ENCODE peak calls at places on chromosomes 16 and 17, in ten cellular contexts. One of them, this sample, is unnamed.

GRCh38 chr16:48117217-48118105 is 38.3 kb downstream of the ABCC12 start:
- DNase-seq in activated T-helper 1 cell treated with Interleukin-2 at 50 U/mL for 16 hours: peak
- DNase-seq in C1 segment of cervical spinal cord: no peak
- DNase-seq in tibial artery: no peak
- DNase-seq in heart right ventricle: peak
- DNase-seq in caudate nucleus: no peak
- DNase-seq in prostate gland: no peak
- DNase-seq in T-helper 1 cell: peak
- DNase-seq in NCI-H1092: peak
- DNase-seq in choroid plexus epithelial cell: peak
- DNase-seq in this sample: peak

GRCh38 chr17:28726396-28726911 is 421 bp upstream of the TLCD1 start:
- DNase-seq in activated T-helper 1 cell treated with Interleukin-2 at 50 U/mL for 16 hours: peak
- DNase-seq in prostate gland: peak
- DNase-seq in caudate nucleus: peak
- DNase-seq in T-helper 1 cell: peak
- DNase-seq in NCI-H1092: peak
- DNase-seq in tibial artery: peak
- DNase-seq in C1 segment of cervical spinal cord: peak
- DNase-seq in heart right ventricle: peak
- DNase-seq in choroid plexus epithelial cell: peak
- DNase-seq in this sample: peak

GRCh38 chr16:52497067-52497816 is 49.7 kb downstream of the TOX3 start:
- DNase-seq in caudate nucleus: no peak
- DNase-seq in heart right ventricle: no peak
- DNase-seq in T-helper 1 cell: no peak
- DNase-seq in activated T-helper 1 cell treated with Interleukin-2 at 50 U/mL for 16 hours: no peak
- DNase-seq in tibial artery: no peak
- DNase-seq in prostate gland: no peak
- DNase-seq in NCI-H1092: peak
- DNase-seq in C1 segment of cervical spinal cord: no peak
- DNase-seq in choroid plexus epithelial cell: peak
- DNase-seq in this sample: no peak

GRCh38 chr17:40542562-40543411 is 22.5 kb downstream of the CCR7 start:
- DNase-seq in activated T-helper 1 cell treated with Interleukin-2 at 50 U/mL for 16 hours: no peak
- DNase-seq in tibial artery: peak
- DNase-seq in NCI-H1092: no peak
- DNase-seq in choroid plexus epithelial cell: peak
- DNase-seq in C1 segment of cervical spinal cord: no peak
- DNase-seq in T-helper 1 cell: peak
- DNase-seq in heart right ventricle: peak
- DNase-seq in prostate gland: no peak
- DNase-seq in caudate nucleus: peak
- DNase-seq in this sample: no peak

GRCh38 chr17:60142872-60143499 is 6.8 kb upstream of the CA4 start:
- DNase-seq in choroid plexus epithelial cell: peak
- DNase-seq in activated T-helper 1 cell treated with Interleukin-2 at 50 U/mL for 16 hours: peak
- DNase-seq in prostate gland: peak
- DNase-seq in caudate nucleus: peak
- DNase-seq in T-helper 1 cell: peak
- DNase-seq in C1 segment of cervical spinal cord: peak
- DNase-seq in tibial artery: peak
- DNase-seq in heart right ventricle: peak
- DNase-seq in NCI-H1092: peak
- DNase-seq in this sample: peak

GRCh38 chr17:76130473-76130872 is 10.6 kb downstream of the FOXJ1 start:
- DNase-seq in tibial artery: no peak
- DNase-seq in activated T-helper 1 cell treated with Interleukin-2 at 50 U/mL for 16 hours: no peak
- DNase-seq in heart right ventricle: no peak
- DNase-seq in choroid plexus epithelial cell: no peak
- DNase-seq in NCI-H1092: no peak
- DNase-seq in T-helper 1 cell: no peak
- DNase-seq in C1 segment of cervical spinal cord: no peak
- DNase-seq in prostate gland: no peak
- DNase-seq in caudate nucleus: no peak
- DNase-seq in this sample: no peak

GRCh38 chr17:68909066-68909465 is 46.1 kb downstream of the ABCA8 start:
- DNase-seq in NCI-H1092: no peak
- DNase-seq in activated T-helper 1 cell treated with Interleukin-2 at 50 U/mL for 16 hours: no peak
- DNase-seq in tibial artery: peak
- DNase-seq in choroid plexus epithelial cell: peak
- DNase-seq in prostate gland: peak
- DNase-seq in caudate nucleus: peak
- DNase-seq in C1 segment of cervical spinal cord: no peak
- DNase-seq in heart right ventricle: peak
- DNase-seq in T-helper 1 cell: no peak
- DNase-seq in this sample: peak

GRCh38 chr17:78573955-78574354 is 3.2 kb downstream of the DNAH17 start:
- DNase-seq in choroid plexus epithelial cell: no peak
- DNase-seq in heart right ventricle: no peak
- DNase-seq in caudate nucleus: no peak
- DNase-seq in tibial artery: no peak
- DNase-seq in prostate gland: no peak
- DNase-seq in NCI-H1092: peak
- DNase-seq in C1 segment of cervical spinal cord: no peak
- DNase-seq in T-helper 1 cell: no peak
- DNase-seq in activated T-helper 1 cell treated with Interleukin-2 at 50 U/mL for 16 hours: no peak
- DNase-seq in this sample: no peak

GRCh38 chr16:11312718-11313492 is 31.8 kb upstream of the PRM1 start:
- DNase-seq in NCI-H1092: no peak
- DNase-seq in prostate gland: no peak
- DNase-seq in activated T-helper 1 cell treated with Interleukin-2 at 50 U/mL for 16 hours: no peak
- DNase-seq in tibial artery: no peak
- DNase-seq in C1 segment of cervical spinal cord: no peak
- DNase-seq in heart right ventricle: no peak
- DNase-seq in caudate nucleus: no peak
- DNase-seq in T-helper 1 cell: no peak
- DNase-seq in choroid plexus epithelial cell: peak
- DNase-seq in this sample: peak

GRCh38 chr16:20849587-20850390 is 43.5 kb downstream of the REXO5 start:
- DNase-seq in tibial artery: peak
- DNase-seq in NCI-H1092: peak
- DNase-seq in C1 segment of cervical spinal cord: peak
- DNase-seq in heart right ventricle: peak
- DNase-seq in T-helper 1 cell: peak
- DNase-seq in prostate gland: peak
- DNase-seq in activated T-helper 1 cell treated with Interleukin-2 at 50 U/mL for 16 hours: peak
- DNase-seq in choroid plexus epithelial cell: peak
- DNase-seq in caudate nucleus: peak
- DNase-seq in this sample: peak

GRCh38 chr17:29918922-29919856 is 10.8 kb downstream of the SSH2 start:
- DNase-seq in C1 segment of cervical spinal cord: no peak
- DNase-seq in heart right ventricle: no peak
- DNase-seq in NCI-H1092: no peak
- DNase-seq in choroid plexus epithelial cell: peak
- DNase-seq in caudate nucleus: no peak
- DNase-seq in activated T-helper 1 cell treated with Interleukin-2 at 50 U/mL for 16 hours: no peak
- DNase-seq in prostate gland: no peak
- DNase-seq in T-helper 1 cell: no peak
- DNase-seq in tibial artery: no peak
- DNase-seq in this sample: peak

GRCh38 chr17:64146418-64147109 is 16.6 kb upstream of the ERN1 start:
- DNase-seq in activated T-helper 1 cell treated with Interleukin-2 at 50 U/mL for 16 hours: peak
- DNase-seq in C1 segment of cervical spinal cord: peak
- DNase-seq in prostate gland: peak
- DNase-seq in NCI-H1092: peak
- DNase-seq in tibial artery: peak
- DNase-seq in heart right ventricle: peak
- DNase-seq in choroid plexus epithelial cell: peak
- DNase-seq in caudate nucleus: peak
- DNase-seq in T-helper 1 cell: peak
- DNase-seq in this sample: peak

GRCh38 chr16:69838417-69838990 is 76.4 kb downstream of the WWP2 start:
- DNase-seq in caudate nucleus: no peak
- DNase-seq in T-helper 1 cell: no peak
- DNase-seq in heart right ventricle: peak
- DNase-seq in NCI-H1092: no peak
- DNase-seq in choroid plexus epithelial cell: no peak
- DNase-seq in prostate gland: no peak
- DNase-seq in activated T-helper 1 cell treated with Interleukin-2 at 50 U/mL for 16 hours: no peak
- DNase-seq in tibial artery: no peak
- DNase-seq in C1 segment of cervical spinal cord: no peak
- DNase-seq in this sample: no peak

GRCh38 chr17:47806913-47807255 is 14.7 kb downstream of the OSBPL7 start:
- DNase-seq in activated T-helper 1 cell treated with Interleukin-2 at 50 U/mL for 16 hours: no peak
- DNase-seq in prostate gland: no peak
- DNase-seq in caudate nucleus: no peak
- DNase-seq in heart right ventricle: no peak
- DNase-seq in choroid plexus epithelial cell: no peak
- DNase-seq in T-helper 1 cell: no peak
- DNase-seq in NCI-H1092: no peak
- DNase-seq in C1 segment of cervical spinal cord: no peak
- DNase-seq in tibial artery: no peak
- DNase-seq in this sample: no peak

GRCh38 chr17:33463887-33464286 is 170.8 kb upstream of the ASIC2 start:
- DNase-seq in T-helper 1 cell: no peak
- DNase-seq in C1 segment of cervical spinal cord: no peak
- DNase-seq in prostate gland: no peak
- DNase-seq in caudate nucleus: no peak
- DNase-seq in NCI-H1092: no peak
- DNase-seq in choroid plexus epithelial cell: no peak
- DNase-seq in activated T-helper 1 cell treated with Interleukin-2 at 50 U/mL for 16 hours: no peak
- DNase-seq in tibial artery: no peak
- DNase-seq in heart right ventricle: no peak
- DNase-seq in this sample: peak

This sample was measured in A172.